ENCODE peak calls at places on chromosomes 6 and 20, in four cellular contexts. I, L, W and X are unnamed samples.

GRCh38 chr6:41338654-41339053 is 3.2 kb downstream of the NCR2 start:
- DNase-seq in L (no peak), W (no peak), I (no peak), X (no peak)

GRCh38 chr6:120489941-120490340 is 844.3 kb downstream of the TBC1D32 start:
- DNase-seq in L (no peak), I (no peak), W (no peak), X (no peak)

GRCh38 chr6:137391061-137391814 is 103.0 kb downstream of the OLIG3 start:
- DNase-seq in I (no peak), W (no peak), L (no peak), X (no peak)

GRCh38 chr6:106631356-106631755 is 2.0 kb downstream of the QRSL1 start:
- DNase-seq in W (no peak), L (no peak), I (no peak), X (no peak)

GRCh38 chr6:170186909-170187668 is 103.8 kb downstream of the DLL1 start:
- DNase-seq in W (no peak), I (no peak), L (no peak), X (no peak)

GRCh38 chr6:64040118-64040517 is 404.5 kb downstream of the PHF3 start:
- DNase-seq in W (no peak), L (no peak), I (no peak), X (no peak)

GRCh38 chr6:32666420-32667300 is at the start of gene HLA-DQB1:
- DNase-seq in W (no peak), I (no peak), L (peak; percentile 75), X (peak; percentile 50)

GRCh38 chr6:44548319-44548718 is 160.8 kb downstream of the CDC5L start:
- DNase-seq in L (no peak), W (no peak), I (no peak), X (no peak)

GRCh38 chr20:24979036-24979960 is 13.3 kb downstream of the APMAP start:
- DNase-seq in L (no peak), W (no peak), I (peak; percentile 3), X (no peak)

GRCh38 chr20:50015636-50015992 is 32.8 kb downstream of the SNAI1 start:
- DNase-seq in L (no peak), W (no peak), I (no peak), X (no peak)

GRCh38 chr6:100281471-100281878 is 183.2 kb downstream of the SIM1 start:
- DNase-seq in I (no peak), L (no peak), W (no peak), X (no peak)

GRCh38 chr6:131065112-131065823 is 2.2 kb upstream of the EPB41L2 start:
- DNase-seq in I (no peak), W (no peak), L (no peak), X (no peak)

GRCh38 chr6:77180367-77180766 is 282.9 kb downstream of the HTR1B start:
- DNase-seq in L (no peak), I (no peak), W (no peak), X (no peak)

GRCh38 chr6:170291271-170292110 is 613 bp upstream of the DLL1 start:
- DNase-seq in L (no peak), I (peak; percentile 47), W (no peak), X (no peak)

GRCh38 chr6:136066005-136066404 is 184.1 kb downstream of the MTFR2 start:
- DNase-seq in I (no peak), L (no peak), W (no peak), X (no peak)

GRCh38 chr6:33886673-33887144 is 82.9 kb upstream of the MLN start:
- DNase-seq in L (no peak), I (peak; percentile 26), W (peak; percentile 72), X (peak; percentile 54)

GRCh38 chr6:129753422-129753821 is 43.4 kb upstream of the ARHGAP18 start:
- DNase-seq in I (no peak), W (peak; percentile 54), L (no peak), X (no peak)

GRCh38 chr6:166619912-166620311 is 7.1 kb downstream of the RPS6KA2 start:
- DNase-seq in W (peak; percentile 98), L (no peak), I (no peak), X (no peak)

GRCh38 chr6:90098025-90098474 is 198.6 kb downstream of the BACH2 start:
- DNase-seq in L (no peak), I (peak; percentile 58), W (peak; percentile 92), X (peak; percentile 53)

GRCh38 chr6:118603372-118603771 is 48.0 kb downstream of the CEP85L start:
- DNase-seq in I (no peak), L (no peak), W (no peak), X (no peak)

GRCh38 chr6:79750806-79751205 is 119.7 kb downstream of the SH3BGRL2 start:
- DNase-seq in L (no peak), I (no peak), W (no peak), X (no peak)

GRCh38 chr20:49167811-49168507 is 20.2 kb downstream of the STAU1 start:
- DNase-seq in W (no peak), I (no peak), L (no peak), X (no peak)

GRCh38 chr6:168032383-168032760 is 34.9 kb downstream of the KIF25 start:
- DNase-seq in W (peak; percentile 46), L (no peak), I (no peak), X (no peak)

GRCh38 chr6:134419717-134420116 is 101.8 kb upstream of the SGK1 start:
- DNase-seq in L (no peak), I (no peak), W (no peak), X (no peak)

GRCh38 chr20:48759631-48760245 is 68.1 kb downstream of the PREX1 start:
- DNase-seq in I (no peak), L (no peak), W (no peak), X (no peak)

GRCh38 chr6:7129360-7129759 is 21.6 kb downstream of the RREB1 start:
- DNase-seq in I (no peak), L (no peak), W (no peak), X (no peak)

GRCh38 chr20:5364997-5365597 is 48.3 kb upstream of the PROKR2 start:
- DNase-seq in I (no peak), L (no peak), W (no peak), X (no peak)

GRCh38 chr20:9290331-9290730 is 221.4 kb downstream of the PLCB4 start:
- DNase-seq in L (no peak), I (no peak), W (no peak), X (no peak)

GRCh38 chr6:277746-278145 is 14.5 kb upstream of the DUSP22 start:
- DNase-seq in W (no peak), L (no peak), I (no peak), X (no peak)

GRCh38 chr6:152634773-152635172 is 2.4 kb downstream of the SYNE1 start:
- DNase-seq in I (no peak), L (no peak), W (no peak), X (no peak)

GRCh38 chr6:127215931-127216330 is 50.7 kb upstream of the RNF146 start:
- DNase-seq in I (no peak), W (no peak), L (no peak), X (no peak)
- H3K4me3 ChIP-seq in I (no peak overlapping the region), W (no peak overlapping the region), L (no peak overlapping the region), X (no peak overlapping the region)

GRCh38 chr6:3195377-3195694 is 32.1 kb downstream of the TUBB2B start:
- DNase-seq in W (no peak), I (no peak), L (no peak), X (no peak)

GRCh38 chr6:3193102-3193837 is 34.2 kb downstream of the TUBB2B start:
- DNase-seq in W (no peak), L (no peak), I (no peak), X (no peak)

GRCh38 chr6:3196770-3197169 is 30.7 kb downstream of the TUBB2B start:
- DNase-seq in W (no peak), L (no peak), I (no peak), X (no peak)

GRCh38 chr6:3195695-3196497 is 31.6 kb downstream of the TUBB2B start:
- DNase-seq in L (peak; percentile 19), W (no peak), I (no peak), X (no peak)

GRCh38 chr6:3194535-3195376 is 32.7 kb downstream of the TUBB2B start:
- DNase-seq in W (no peak), I (peak; percentile 8), L (no peak), X (no peak)
- H3K4me3 ChIP-seq in W (no peak overlapping the region), I (no peak overlapping the region), L (no peak overlapping the region), X (no peak overlapping the region)

DNA sequence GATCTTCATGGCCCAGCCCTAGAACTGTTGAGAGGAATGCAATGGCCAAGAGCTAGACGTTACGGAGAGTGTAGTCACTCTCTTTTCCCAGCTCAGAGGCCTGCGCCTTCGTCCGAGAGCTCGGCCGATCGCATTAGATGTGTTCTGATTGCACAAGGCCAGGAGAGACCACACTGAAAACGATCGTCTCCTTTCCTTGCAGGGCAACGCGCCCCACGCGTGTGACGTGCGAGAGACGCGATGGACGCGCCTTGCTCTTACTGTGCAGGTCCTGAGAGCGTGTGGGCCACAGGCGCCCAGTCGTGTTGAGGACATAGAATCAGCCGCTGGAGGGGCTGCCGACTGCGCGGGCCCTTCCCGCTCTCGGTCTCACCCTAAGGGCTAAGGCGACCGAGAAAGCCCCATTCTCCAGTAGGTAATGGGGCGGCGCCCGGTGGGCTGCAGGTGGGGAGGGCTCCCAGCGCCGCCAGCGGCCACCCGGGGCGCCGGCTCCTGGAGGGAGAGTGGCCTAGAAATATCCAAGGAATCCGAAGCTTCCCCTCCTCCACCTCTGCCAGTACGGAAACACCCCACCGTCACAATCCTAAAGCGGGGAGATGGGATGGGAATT is 26.9 kb downstream of the TFAP2B start:
- DNase-seq in W (no peak), L (no peak), I (no peak), X (no peak)
- H3K4me3 ChIP-seq in W (no peak overlapping the region), L (no peak overlapping the region), I (no peak overlapping the region), X (no peak overlapping the region)

GRCh38 chr6:142155895-142156757 is 9.1 kb downstream of the VTA1 start:
- DNase-seq in I (no peak), W (no peak), L (peak; percentile 2), X (peak; percentile 15)
- H3K4me3 ChIP-seq in I (no peak overlapping the region), W (no peak overlapping the region), L (no peak overlapping the region), X (no peak overlapping the region)